ENCODE peak calls at places on chromosomes 4 and X, in four cellular contexts. Y, U, J and G are unnamed samples.

GRCh38 chrX:107675823-107676555 is 47.7 kb downstream of the PRPS1 start:
- DNase-seq in J (peak; percentile 78), U (no peak), Y (no peak), G (no peak)

GRCh38 chrX:40261955-40262596 is 164.3 kb upstream of the BCOR start:
- DNase-seq in Y (peak; percentile 22), J (peak; percentile 90), U (no peak), G (no peak)

GRCh38 chr4:109434007-109434792 is 585 bp downstream of the SEC24B start:
- DNase-seq in U (no peak), J (peak; percentile 21), Y (no peak), G (no peak)

GRCh38 chr4:1208970-1209704 is 36.8 kb upstream of the SPON2 start:
- DNase-seq in J (peak; percentile 60), U (peak; percentile 87), Y (no peak), G (no peak)

GRCh38 chr4:2044119-2044485 is 15.0 kb upstream of the NAT8L start:
- DNase-seq in U (no peak), J (no peak), Y (no peak), G (no peak)

GRCh38 chr4:149896428-149896827 is 80.8 kb upstream of the IQCM start:
- DNase-seq in U (no peak), Y (peak; percentile 21), J (peak; percentile 53), G (peak; percentile 22)

GRCh38 chr4:98421106-98421505 is 159.9 kb downstream of the RAP1GDS1 start:
- DNase-seq in Y (no peak), J (peak; percentile 22), U (no peak), G (no peak)

GRCh38 chr4:109801895-109802319 is at the start of gene CFI:
- DNase-seq in J (peak; percentile 83), Y (no peak), U (no peak), G (peak; percentile 42)

GRCh38 chr4:138494931-138495330 is 252.8 kb upstream of the SLC7A11 start:
- DNase-seq in U (no peak), J (peak; percentile 67), Y (peak; percentile 2), G (peak; percentile 41)

GRCh38 chr4:8912089-8912455 is 40.4 kb upstream of the HMX1 start:
- DNase-seq in Y (no peak), J (no peak), U (peak; percentile 59), G (no peak)

GRCh38 chr4:172865531-172866127 is 303.0 kb upstream of the GALNT7 start:
- DNase-seq in U (no peak), J (no peak), Y (no peak), G (no peak)
- TF ChIP-seq CTCF in U (no peak), J (no peak), Y (no peak), G (no peak)

GRCh38 chr4:169774466-169775445 is 17.0 kb upstream of the HPF1 start:
- DNase-seq in U (no peak), Y (peak; percentile 33), J (peak; percentile 24), G (no peak)
- TF ChIP-seq CTCF in U (no peak), Y (peak; percentile 7), J (peak; percentile 38), G (no peak)

GRCh38 chr4:144355809-144356757 is 215.6 kb upstream of the GYPA start:
- DNase-seq in U (peak; percentile 68), J (peak; percentile 93), Y (peak; percentile 75), G (peak; percentile 50)
- TF ChIP-seq CTCF in U (peak; percentile 66), J (peak; percentile 38), Y (no peak), G (no peak)

DNA sequence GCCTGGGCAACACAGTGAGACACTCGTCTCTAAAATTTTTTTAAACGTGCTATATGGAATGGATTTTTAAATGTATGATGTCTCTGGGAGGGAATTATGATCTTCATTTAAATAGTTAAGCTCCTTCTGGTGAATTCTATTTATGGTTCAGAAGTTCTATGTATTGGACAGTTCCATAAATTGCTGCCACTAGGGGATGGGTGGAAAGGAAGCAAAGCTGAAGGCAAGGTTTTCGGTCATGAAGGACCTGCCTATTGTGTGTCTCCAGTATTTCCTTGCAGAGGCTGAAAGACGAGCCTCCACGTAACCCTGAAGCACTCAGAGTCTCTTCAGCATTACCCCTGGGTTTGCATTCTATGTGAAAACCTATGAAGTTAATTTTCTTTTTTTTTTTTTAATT is 451.5 kb upstream of the FAT1 start:
- DNase-seq in U (no peak), Y (no peak), J (no peak), G (no peak)
- TF ChIP-seq CTCF in U (peak; percentile 54), Y (no peak), J (peak; percentile 3), G (no peak)

GRCh38 chr4:3466691-3467600 is 3.8 kb downstream of the DOK7 start:
- DNase-seq in J (no peak), U (peak; percentile 93), Y (peak; percentile 10), G (no peak)

GRCh38 chr4:3467601-3468031 is 4.5 kb downstream of the DOK7 start:
- DNase-seq in J (no peak), U (peak; percentile 92), Y (no peak), G (no peak)

GRCh38 chr4:3464349-3464905 is 1.3 kb downstream of the DOK7 start:
- DNase-seq in U (no peak), Y (no peak), J (no peak), G (no peak)

GRCh38 chr4:3464911-3465697 is 2.0 kb downstream of the DOK7 start:
- DNase-seq in J (no peak), U (no peak), Y (no peak), G (no peak)

GRCh38 chr4:3465698-3466671 is 2.9 kb downstream of the DOK7 start:
- DNase-seq in Y (peak; percentile 52), J (no peak), U (no peak), G (no peak)
- TF ChIP-seq CTCF in Y (peak; percentile 49), J (peak; percentile 9), U (peak; percentile 63), G (no peak)

DNA sequence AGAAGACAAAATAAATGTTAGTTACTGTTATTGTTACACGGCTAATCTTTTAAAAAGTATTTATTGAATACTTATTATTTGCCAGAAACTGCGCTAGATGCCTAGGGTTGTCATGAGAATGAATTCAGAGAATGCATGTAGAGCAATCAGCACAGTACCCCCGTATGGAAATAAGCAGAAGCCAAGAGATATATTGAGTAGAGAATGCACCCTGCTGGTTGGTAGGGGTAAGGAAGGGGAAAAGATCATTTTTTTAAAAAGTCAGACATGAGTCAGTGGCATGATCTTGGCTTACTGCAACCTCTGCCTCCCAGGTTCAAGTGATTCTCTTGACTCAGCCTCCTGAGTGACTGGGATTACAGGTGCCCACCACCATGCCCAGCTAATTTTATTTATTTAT is 13.1 kb upstream of the DRP2 start:
- DNase-seq in U (no peak), J (peak; percentile 67), Y (no peak), G (no peak)
- TF ChIP-seq CTCF in U (peak; percentile 78), J (peak; percentile 55), Y (no peak), G (peak; percentile 62)